ENCODE peak calls at places on chromosomes 4 and X, in seven cellular contexts. T is mucosa of gallbladder; W is dermis microvascular lymphatic vessel endothelial cell; M is stimulated activated CD8-positive, alpha-beta memory T cell treated with anti-CD3 and anti-CD28 coated beads, Interleukin-7, amount 100 ng/mL, for 1 hour; C is NCI-H1105; L is stimulated activated CD4-positive, alpha-beta T cell treated with anti-CD3 and anti-CD28 coated beads, TNF-alpha, amount 100 ng/mL, for 48 hours; D is body of pancreas. V is an unnamed sample.

GRCh38 chr4:165345663-165346417 is 18.4 kb downstream of the MSMO1 start:
- DNase-seq in T (no peak), W (no peak), M (no peak), C (no peak), L (no peak), D (no peak), V (no peak)

GRCh38 chr4:169612869-169613859 is 781 bp upstream of the NEK1 start:
- DNase-seq in T (peak; percentile 81), W (peak; percentile 86), M (peak; percentile 51), C (peak; percentile 35), L (no peak), D (peak; percentile 79), V (no peak)

GRCh38 chrX:72243472-72243871 is 4.6 kb upstream of the ERCC6L start:
- DNase-seq in T (no peak), W (peak; percentile 63), M (no peak), C (no peak), L (no peak), D (no peak), V (no peak)

GRCh38 chr4:97531351-97531750 is 611.9 kb downstream of the STPG2 start:
- DNase-seq in T (no peak), W (no peak), M (no peak), C (no peak), L (no peak), D (no peak), V (no peak)

GRCh38 chr4:8182294-8182693 is 16.8 kb upstream of the SH3TC1 start:
- DNase-seq in T (no peak), W (no peak), M (no peak), C (no peak), L (no peak), D (no peak), V (no peak)

GRCh38 chr4:147616849-147617172 is 386 bp upstream of the TMEM184C start:
- DNase-seq in T (no peak), W (no peak), M (no peak), C (no peak), L (no peak), D (no peak), V (no peak)

GRCh38 chr4:3248811-3249661 is at the start of gene MSANTD1:
- DNase-seq in T (no peak), W (no peak), M (no peak), C (no peak), L (no peak), D (no peak), V (no peak)

GRCh38 chr4:116489739-116490138 is 595.6 kb downstream of the TRAM1L1 start:
- DNase-seq in T (no peak), W (no peak), M (no peak), C (no peak), L (no peak), D (no peak), V (no peak)

GRCh38 chr4:147678796-147679549 is 5.0 kb downstream of the PRMT9 start:
- DNase-seq in T (no peak), W (no peak), M (no peak), C (no peak), L (no peak), D (no peak), V (no peak)

V was measured in smooth muscle cell of the brain vasculature.